ENCODE peak calls at places on chromosome 15, in ten cellular contexts. Y is activated T-helper 9 cell treated with anti-CD3 and anti-CD28 coated beads, Interleukin-2, amount 50 U/mL, for 16 hours; U is RPMI8226; P is NCI-H2081; L is HepG2; I is T-helper 2 cell treated with Interferon-gamma antibody and Interleukin-4, amounts not matched to agents 5 μg/mL and 100 μg/mL, for 36 hours; N is NCI-H1436 treated with DMSO at 0.1 percent for 48 hours; M is activated CD4-positive, CD25-positive, alpha-beta regulatory T cell treated with anti-CD3 and anti-CD28 coated beads, Interleukin-2, amount 50 U/mL, for 72 hours; D is GM12864; B is memory B cell. E is an unnamed sample.

GRCh38 chr15:41048397-41048796 is 67.7 kb downstream of the INO80 start:
- DNase-seq in Y (no peak), U (no peak), P (no peak), L (peak), I (no peak), N (no peak), M (no peak), D (no peak), B (no peak), E (no peak)

GRCh38 chr15:51982770-51983103 is 11.2 kb upstream of the LEO1 start:
- DNase-seq in Y (no peak), U (no peak), P (no peak), L (no peak), I (no peak), N (no peak), M (no peak), D (no peak), B (no peak), E (no peak)

GRCh38 chr15:95709959-95710695 is 620.4 kb upstream of the NR2F2 start:
- DNase-seq in Y (no peak), U (no peak), P (no peak), L (no peak), I (no peak), N (no peak), M (no peak), D (no peak), B (no peak), E (no peak)

GRCh38 chr15:55740479-55740878 is 2.5 kb downstream of the PRTG start:
- DNase-seq in Y (no peak), U (no peak), P (no peak), L (no peak), I (no peak), N (no peak), M (no peak), D (no peak), B (no peak), E (no peak)

GRCh38 chr15:88484781-88485246 is 17.3 kb downstream of the MRPS11 start:
- DNase-seq in Y (no peak), U (no peak), P (no peak), L (no peak), I (no peak), N (no peak), M (no peak), D (no peak), B (no peak), E (no peak)

GRCh38 chr15:80404719-80405553 is 754 bp downstream of the ARNT2 start:
- DNase-seq in Y (no peak), U (no peak), P (no peak), L (no peak), I (no peak), N (no peak), M (no peak), D (no peak), B (no peak), E (peak)

GRCh38 chr15:99536422-99537033 is 29.3 kb upstream of the MEF2A start:
- DNase-seq in Y (no peak), U (no peak), P (no peak), L (no peak), I (no peak), N (no peak), M (no peak), D (no peak), B (no peak), E (peak)

GRCh38 chr15:76904461-76905012 is 603 bp downstream of the SCAPER start:
- DNase-seq in Y (no peak), U (no peak), P (peak), L (peak), I (no peak), N (no peak), M (no peak), D (no peak), B (no peak), E (peak)

GRCh38 chr15:68012911-68013310 is 41.2 kb upstream of the PIAS1 start:
- DNase-seq in Y (no peak), U (no peak), P (no peak), L (no peak), I (no peak), N (no peak), M (no peak), D (no peak), B (no peak), E (no peak)

GRCh38 chr15:29854413-29854812 is 32.1 kb upstream of the TJP1 start:
- DNase-seq in Y (no peak), U (no peak), P (no peak), L (no peak), I (no peak), N (no peak), M (no peak), D (no peak), B (no peak), E (peak)

GRCh38 chr15:83516935-83517334 is 69.8 kb downstream of the SH3GL3 start:
- DNase-seq in Y (no peak), U (no peak), P (no peak), L (no peak), I (no peak), N (no peak), M (no peak), D (no peak), B (no peak), E (no peak)

GRCh38 chr15:81027200-81027599 is 26.5 kb downstream of the TLNRD1 start:
- DNase-seq in Y (no peak), U (no peak), P (no peak), L (no peak), I (no peak), N (no peak), M (no peak), D (no peak), B (no peak), E (no peak)

GRCh38 chr15:96043586-96044171 is 286.8 kb upstream of the NR2F2 start:
- DNase-seq in Y (no peak), U (no peak), P (no peak), L (no peak), I (no peak), N (no peak), M (no peak), D (no peak), B (no peak), E (no peak)

GRCh38 chr15:52787549-52788098 is 2.5 kb downstream of the ONECUT1 start:
- DNase-seq in Y (no peak), U (no peak), P (no peak), L (no peak), I (no peak), N (no peak), M (no peak), D (no peak), B (no peak), E (no peak)

GRCh38 chr15:69164807-69165636 is 4.6 kb downstream of the GLCE start:
- DNase-seq in Y (no peak), U (no peak), P (no peak), L (no peak), I (no peak), N (no peak), M (no peak), D (no peak), B (no peak), E (no peak)

GRCh38 chr15:60340207-60340921 is 57.4 kb downstream of the ANXA2 start:
- DNase-seq in Y (no peak), U (no peak), P (no peak), L (peak), I (no peak), N (no peak), M (no peak), D (no peak), B (no peak), E (no peak)

GRCh38 chr15:39887211-39887610 is 32.9 kb downstream of the GPR176 start:
- DNase-seq in Y (no peak), U (no peak), P (no peak), L (no peak), I (no peak), N (no peak), M (no peak), D (no peak), B (no peak), E (no peak)

GRCh38 chr15:67080900-67081431 is 15.6 kb downstream of the SMAD3 start:
- DNase-seq in Y (peak), U (peak), P (no peak), L (no peak), I (peak), N (no peak), M (peak), D (peak), B (peak), E (peak)

GRCh38 chr15:63491979-63492378 is 12.4 kb upstream of the USP3 start:
- DNase-seq in Y (no peak), U (no peak), P (no peak), L (no peak), I (no peak), N (no peak), M (no peak), D (no peak), B (no peak), E (no peak)

GRCh38 chr15:74957301-74958035 is 896 bp upstream of the RPP25 start:
- DNase-seq in Y (no peak), U (no peak), P (peak), L (no peak), I (no peak), N (no peak), M (no peak), D (no peak), B (no peak), E (no peak)

GRCh38 chr15:38093931-38094330 is 158.7 kb upstream of the SPRED1 start:
- DNase-seq in Y (no peak), U (no peak), P (no peak), L (no peak), I (no peak), N (no peak), M (no peak), D (no peak), B (no peak), E (no peak)

GRCh38 chr15:35118987-35119386 is 33.9 kb upstream of the NANOGP8 start:
- DNase-seq in Y (no peak), U (no peak), P (peak), L (no peak), I (no peak), N (no peak), M (no peak), D (no peak), B (no peak), E (no peak)

GRCh38 chr15:39014682-39015081 is 450.1 kb upstream of the RASGRP1 start:
- DNase-seq in Y (no peak), U (no peak), P (no peak), L (no peak), I (no peak), N (no peak), M (no peak), D (no peak), B (no peak), E (no peak)

GRCh38 chr15:47743886-47744285 is 26.6 kb downstream of the SEMA6D start:
- DNase-seq in Y (no peak), U (no peak), P (no peak), L (no peak), I (no peak), N (no peak), M (no peak), D (no peak), B (no peak), E (no peak)

GRCh38 chr15:69434679-69435078 is 17.9 kb upstream of the RPLP1 start:
- DNase-seq in Y (no peak), U (no peak), P (no peak), L (no peak), I (no peak), N (no peak), M (no peak), D (no peak), B (no peak), E (no peak)

GRCh38 chr15:100901296-100901695 is 17.9 kb upstream of the LRRK1 start:
- DNase-seq in Y (no peak), U (no peak), P (no peak), L (no peak), I (no peak), N (no peak), M (no peak), D (no peak), B (no peak), E (no peak)

GRCh38 chr15:95247068-95247984 is 1016.0 kb downstream of the MCTP2 start:
- DNase-seq in Y (no peak), U (no peak), P (peak), L (peak), I (no peak), N (no peak), M (no peak), D (no peak), B (no peak), E (no peak)

GRCh38 chr15:64426845-64427465 is 33.4 kb upstream of the ZNF609 start:
- DNase-seq in Y (no peak), U (no peak), P (peak), L (peak), I (no peak), N (no peak), M (no peak), D (no peak), B (no peak), E (peak)

GRCh38 chr15:88911766-88912118 is 1.4 kb downstream of the MFGE8 start:
- DNase-seq in Y (no peak), U (no peak), P (no peak), L (no peak), I (no peak), N (no peak), M (no peak), D (no peak), B (no peak), E (no peak)

GRCh38 chr15:71238926-71239325 is 123.7 kb downstream of the THSD4 start:
- DNase-seq in Y (no peak), U (no peak), P (no peak), L (no peak), I (no peak), N (no peak), M (no peak), D (no peak), B (no peak), E (no peak)